ENCODE peak calls at places on chromosome 17, in nine cellular contexts. C is stimulated activated CD4-positive, alpha-beta T cell treated with anti-CD3 and anti-CD28 coated beads, Interleukin-2, amount 100 ng/mL, for 24 hours; K is heart left ventricle; X is naive thymus-derived CD8-positive, alpha-beta T cell; Z is SK-MEL-5; L is amygdala; G is effector memory CD4-positive, alpha-beta T cell; H is kidney; M is activated naive CD4-positive, alpha-beta T cell. U is an unnamed sample.

GRCh38 chr17:28385037-28385797 is 13.7 kb downstream of the SARM1 start:
- DNase-seq in C (peak), K (no peak), X (no peak), Z (no peak), L (no peak), G (no peak), H (no peak), M (no peak), U (no peak)

GRCh38 chr17:77803726-77804125 is 154.8 kb upstream of the TNRC6C start:
- DNase-seq in C (no peak), K (no peak), X (no peak), Z (no peak), L (no peak), G (no peak), H (peak), M (no peak), U (no peak)

GRCh38 chr17:76104896-76105231 is 1.3 kb upstream of the EXOC7 start:
- DNase-seq in C (no peak), K (no peak), X (no peak), Z (no peak), L (no peak), G (no peak), H (no peak), M (no peak), U (no peak)

GRCh38 chr17:78379134-78379497 is 667 bp downstream of the PGS1 start:
- DNase-seq in C (no peak), K (no peak), X (no peak), Z (no peak), L (no peak), G (no peak), H (no peak), M (no peak), U (no peak)

GRCh38 chr17:16924701-16925440 is 47.0 kb downstream of the TNFRSF13B start:
- DNase-seq in C (no peak), K (no peak), X (no peak), Z (no peak), L (no peak), G (no peak), H (peak), M (no peak), U (no peak)

GRCh38 chr17:17089206-17089550 is 46.9 kb downstream of the MPRIP start:
- DNase-seq in C (no peak), K (no peak), X (no peak), Z (no peak), L (no peak), G (no peak), H (no peak), M (no peak), U (no peak)

GRCh38 chr17:75634376-75634740 is 1.1 kb downstream of the SMIM5 start:
- DNase-seq in C (no peak), K (no peak), X (no peak), Z (no peak), L (no peak), G (no peak), H (peak), M (no peak), U (no peak)

GRCh38 chr17:17909078-17909477 is 63.1 kb downstream of the TOM1L2 start:
- DNase-seq in C (no peak), K (no peak), X (no peak), Z (no peak), L (no peak), G (no peak), H (no peak), M (no peak), U (no peak)

GRCh38 chr17:68491864-68492263 is 20.4 kb upstream of the PRKAR1A start:
- DNase-seq in C (no peak), K (no peak), X (no peak), Z (peak), L (no peak), G (no peak), H (no peak), M (no peak), U (no peak)

GRCh38 chr17:44363613-44364159 is at the start of gene FAM171A2:
- DNase-seq in C (peak), K (peak), X (peak), Z (peak), L (no peak), G (peak), H (peak), M (no peak), U (peak)

GRCh38 chr17:51322390-51323029 is 62.2 kb downstream of the UTP18 start:
- DNase-seq in C (no peak), K (no peak), X (no peak), Z (peak), L (no peak), G (no peak), H (no peak), M (no peak), U (no peak)

GRCh38 chr17:6555331-6556120 is 829 bp downstream of the PITPNM3 start:
- DNase-seq in C (peak), K (no peak), X (no peak), Z (no peak), L (peak), G (no peak), H (no peak), M (no peak), U (no peak)

GRCh38 chr17:16972346-16972745 is 428 bp upstream of the TNFRSF13B start:
- DNase-seq in C (no peak), K (no peak), X (no peak), Z (no peak), L (no peak), G (no peak), H (no peak), M (no peak), U (no peak)

GRCh38 chr17:28702752-28703150 is 8.9 kb downstream of the PROCA1 start:
- DNase-seq in C (no peak), K (no peak), X (no peak), Z (no peak), L (no peak), G (no peak), H (no peak), M (no peak), U (no peak)

GRCh38 chr17:78828470-78829185 is 12.0 kb downstream of the USP36 start:
- DNase-seq in C (no peak), K (no peak), X (no peak), Z (peak), L (no peak), G (no peak), H (no peak), M (no peak), U (no peak)

GRCh38 chr17:76268015-76268749 is 3.0 kb downstream of the UBALD2 start:
- DNase-seq in C (peak), K (peak), X (peak), Z (peak), L (peak), G (peak), H (peak), M (peak), U (no peak)

GRCh38 chr17:40068917-40069750 is 6.4 kb downstream of the THRA start:
- DNase-seq in C (peak), K (peak), X (peak), Z (peak), L (peak), G (peak), H (peak), M (peak), U (peak)

GRCh38 chr17:60514500-60514899 is 11.5 kb downstream of the APPBP2 start:
- DNase-seq in C (no peak), K (no peak), X (no peak), Z (no peak), L (no peak), G (no peak), H (no peak), M (no peak), U (no peak)

GRCh38 chr17:74529243-74529642 is 2.0 kb downstream of the CD300LB start:
- DNase-seq in C (no peak), K (no peak), X (no peak), Z (no peak), L (no peak), G (no peak), H (no peak), M (no peak), U (no peak)

GRCh38 chr17:76233588-76234353 is 6.5 kb downstream of the RNF157 start:
- DNase-seq in C (no peak), K (no peak), X (no peak), Z (no peak), L (no peak), G (no peak), H (no peak), M (no peak), U (no peak)

GRCh38 chr17:27281438-27281837 is 12.5 kb upstream of the WSB1 start:
- DNase-seq in C (no peak), K (no peak), X (no peak), Z (no peak), L (no peak), G (no peak), H (no peak), M (no peak), U (no peak)

U was measured in GM12891.